ENCODE peak calls at places on chromosomes 1 and 21, in nine cellular contexts. One of them, this sample, is unnamed.

GRCh38 chr1:175034775-175035174 is 11.6 kb upstream of the MRPS14 start:
- DNase-seq in endothelial cell of umbilical vein: no peak
- DNase-seq in PC-3: peak
- DNase-seq in H1: no peak
- DNase-seq in fibroblast of lung: no peak
- DNase-seq in hepatocyte: no peak
- DNase-seq in HepG2: no peak
- DNase-seq in GM23338: no peak
- DNase-seq in PC-9: peak
- DNase-seq in this sample: no peak

GRCh38 chr1:30816211-30817082 is 58.9 kb upstream of the LAPTM5 start:
- DNase-seq in endothelial cell of umbilical vein: no peak
- DNase-seq in PC-3: peak
- DNase-seq in H1: no peak
- DNase-seq in fibroblast of lung: peak
- DNase-seq in hepatocyte: peak
- DNase-seq in HepG2: no peak
- DNase-seq in GM23338: peak
- DNase-seq in PC-9: peak
- DNase-seq in this sample: peak

GRCh38 chr1:20059847-20060246 is 10.1 kb upstream of the PLA2G5 start:
- DNase-seq in endothelial cell of umbilical vein: no peak
- DNase-seq in PC-3: no peak
- DNase-seq in H1: no peak
- DNase-seq in fibroblast of lung: no peak
- DNase-seq in hepatocyte: no peak
- DNase-seq in HepG2: no peak
- DNase-seq in GM23338: no peak
- DNase-seq in PC-9: no peak
- DNase-seq in this sample: no peak

GRCh38 chr1:15068152-15068551 is 85.4 kb upstream of the TMEM51 start:
- DNase-seq in endothelial cell of umbilical vein: no peak
- DNase-seq in PC-3: no peak
- DNase-seq in H1: no peak
- DNase-seq in fibroblast of lung: no peak
- DNase-seq in hepatocyte: no peak
- DNase-seq in HepG2: no peak
- DNase-seq in GM23338: no peak
- DNase-seq in PC-9: no peak
- DNase-seq in this sample: no peak

GRCh38 chr1:94304553-94304952 is 67.2 kb upstream of the ARHGAP29 start:
- DNase-seq in endothelial cell of umbilical vein: peak
- DNase-seq in PC-3: peak
- DNase-seq in H1: no peak
- DNase-seq in fibroblast of lung: peak
- DNase-seq in hepatocyte: no peak
- DNase-seq in HepG2: no peak
- DNase-seq in GM23338: no peak
- DNase-seq in PC-9: no peak
- DNase-seq in this sample: peak

GRCh38 chr1:186559601-186560116 is 98.7 kb upstream of the PDC start:
- DNase-seq in endothelial cell of umbilical vein: no peak
- DNase-seq in PC-3: peak
- DNase-seq in H1: no peak
- DNase-seq in fibroblast of lung: peak
- DNase-seq in hepatocyte: no peak
- DNase-seq in HepG2: no peak
- DNase-seq in GM23338: no peak
- DNase-seq in PC-9: no peak
- DNase-seq in this sample: peak

GRCh38 chr1:236176337-236177336 is 34.3 kb downstream of the GPR137B start:
- DNase-seq in endothelial cell of umbilical vein: no peak
- DNase-seq in PC-3: no peak
- DNase-seq in H1: no peak
- DNase-seq in fibroblast of lung: peak
- DNase-seq in hepatocyte: no peak
- DNase-seq in HepG2: no peak
- DNase-seq in GM23338: no peak
- DNase-seq in PC-9: no peak
- DNase-seq in this sample: peak

GRCh38 chr1:108064255-108064654 is 99.3 kb upstream of the VAV3 start:
- DNase-seq in endothelial cell of umbilical vein: no peak
- DNase-seq in PC-3: no peak
- DNase-seq in H1: no peak
- DNase-seq in fibroblast of lung: no peak
- DNase-seq in hepatocyte: no peak
- DNase-seq in HepG2: no peak
- DNase-seq in GM23338: no peak
- DNase-seq in PC-9: no peak
- DNase-seq in this sample: no peak

GRCh38 chr1:221169447-221169889 is 290.2 kb downstream of the HLX start:
- DNase-seq in endothelial cell of umbilical vein: peak
- DNase-seq in PC-3: no peak
- DNase-seq in H1: peak
- DNase-seq in fibroblast of lung: peak
- DNase-seq in hepatocyte: no peak
- DNase-seq in HepG2: no peak
- DNase-seq in GM23338: peak
- DNase-seq in PC-9: no peak
- DNase-seq in this sample: peak

GRCh38 chr1:8663915-8664331 is 153.5 kb downstream of the RERE start:
- DNase-seq in endothelial cell of umbilical vein: no peak
- DNase-seq in PC-3: no peak
- DNase-seq in H1: no peak
- DNase-seq in fibroblast of lung: no peak
- DNase-seq in hepatocyte: no peak
- DNase-seq in HepG2: peak
- DNase-seq in GM23338: no peak
- DNase-seq in PC-9: no peak
- DNase-seq in this sample: peak

GRCh38 chr21:34919406-34919805 is 129.7 kb downstream of the RUNX1 start:
- DNase-seq in endothelial cell of umbilical vein: no peak
- DNase-seq in PC-3: no peak
- DNase-seq in H1: no peak
- DNase-seq in fibroblast of lung: no peak
- DNase-seq in hepatocyte: no peak
- DNase-seq in HepG2: no peak
- DNase-seq in GM23338: no peak
- DNase-seq in PC-9: no peak
- DNase-seq in this sample: no peak
- H3K4me2 ChIP-seq in endothelial cell of umbilical vein: no peak
- H3K4me2 ChIP-seq in PC-3: no peak
- H3K4me2 ChIP-seq in H1: no peak
- H3K4me2 ChIP-seq in fibroblast of lung: no peak
- H3K4me2 ChIP-seq in hepatocyte: no peak
- H3K4me2 ChIP-seq in HepG2: no peak
- H3K4me2 ChIP-seq in GM23338: no peak
- H3K4me2 ChIP-seq in PC-9: no peak
- H3K4me2 ChIP-seq in this sample: no peak

GRCh38 chr21:33881689-33882440 is 33.7 kb downstream of the ATP5PO start:
- DNase-seq in endothelial cell of umbilical vein: peak
- DNase-seq in PC-3: no peak
- DNase-seq in H1: no peak
- DNase-seq in fibroblast of lung: no peak
- DNase-seq in hepatocyte: no peak
- DNase-seq in HepG2: no peak
- DNase-seq in GM23338: no peak
- DNase-seq in PC-9: no peak
- DNase-seq in this sample: no peak

GRCh38 chr21:33880626-33881025 is 35.0 kb downstream of the ATP5PO start:
- DNase-seq in endothelial cell of umbilical vein: no peak
- DNase-seq in PC-3: no peak
- DNase-seq in H1: no peak
- DNase-seq in fibroblast of lung: no peak
- DNase-seq in hepatocyte: no peak
- DNase-seq in HepG2: no peak
- DNase-seq in GM23338: no peak
- DNase-seq in PC-9: no peak
- DNase-seq in this sample: no peak

GRCh38 chr21:33886316-33886715 is 29.3 kb downstream of the ATP5PO start:
- DNase-seq in endothelial cell of umbilical vein: no peak
- DNase-seq in PC-3: no peak
- DNase-seq in H1: no peak
- DNase-seq in fibroblast of lung: no peak
- DNase-seq in hepatocyte: no peak
- DNase-seq in HepG2: no peak
- DNase-seq in GM23338: no peak
- DNase-seq in PC-9: no peak
- DNase-seq in this sample: no peak

GRCh38 chr21:33885158-33885514 is 30.5 kb downstream of the ATP5PO start:
- DNase-seq in endothelial cell of umbilical vein: no peak
- DNase-seq in PC-3: no peak
- DNase-seq in H1: no peak
- DNase-seq in fibroblast of lung: no peak
- DNase-seq in hepatocyte: no peak
- DNase-seq in HepG2: no peak
- DNase-seq in GM23338: no peak
- DNase-seq in PC-9: no peak
- DNase-seq in this sample: no peak

GRCh38 chr21:33884361-33885157 is 31.0 kb downstream of the ATP5PO start:
- DNase-seq in endothelial cell of umbilical vein: no peak
- DNase-seq in PC-3: no peak
- DNase-seq in H1: no peak
- DNase-seq in fibroblast of lung: peak
- DNase-seq in hepatocyte: no peak
- DNase-seq in HepG2: no peak
- DNase-seq in GM23338: no peak
- DNase-seq in PC-9: no peak
- DNase-seq in this sample: peak
- TF ChIP-seq EZH2 in endothelial cell of umbilical vein: no peak
- TF ChIP-seq EZH2 in PC-3: no peak
- TF ChIP-seq EZH2 in H1: no peak
- TF ChIP-seq EZH2 in fibroblast of lung: no peak
- TF ChIP-seq EZH2 in hepatocyte: no peak
- TF ChIP-seq EZH2 in HepG2: no peak
- TF ChIP-seq EZH2 in GM23338: no peak
- TF ChIP-seq EZH2 in PC-9: no peak
- TF ChIP-seq EZH2 in this sample: no peak

GRCh38 chr1:100353988-100354387 is 1.7 kb downstream of the CDC14A start:
- DNase-seq in endothelial cell of umbilical vein: peak
- DNase-seq in PC-3: peak
- DNase-seq in H1: no peak
- DNase-seq in fibroblast of lung: peak
- DNase-seq in hepatocyte: peak
- DNase-seq in HepG2: peak
- DNase-seq in GM23338: peak
- DNase-seq in PC-9: peak
- DNase-seq in this sample: peak
- H3K4me3 ChIP-seq in endothelial cell of umbilical vein: peak
- H3K4me3 ChIP-seq in PC-3: peak
- H3K4me3 ChIP-seq in H1: no peak
- H3K4me3 ChIP-seq in fibroblast of lung: no peak
- H3K4me3 ChIP-seq in hepatocyte: peak
- H3K4me3 ChIP-seq in HepG2: peak
- H3K4me3 ChIP-seq in GM23338: peak
- H3K4me3 ChIP-seq in PC-9: peak
- H3K4me3 ChIP-seq in this sample: peak

DNA sequence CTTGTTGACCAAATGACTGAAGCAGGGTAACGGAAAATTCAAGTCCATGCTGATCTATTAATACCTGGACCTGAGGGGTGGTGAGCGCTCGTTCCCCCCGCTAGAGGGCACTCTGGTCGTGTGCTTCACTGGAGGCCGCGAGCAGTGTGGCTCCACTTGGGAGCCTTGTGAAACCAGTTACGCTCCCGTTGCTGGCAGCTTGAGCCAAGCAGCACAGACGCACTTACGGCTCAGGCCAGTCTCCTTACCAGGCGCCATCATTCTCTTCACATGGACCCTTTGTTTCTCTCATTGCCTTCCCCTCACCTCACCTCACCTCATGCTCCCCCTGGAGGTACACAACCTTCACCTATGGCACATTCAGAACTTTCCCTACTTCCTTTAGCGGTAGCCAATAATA is 49.7 kb upstream of the TSPAN2 start:
- DNase-seq in endothelial cell of umbilical vein: peak
- DNase-seq in PC-3: peak
- DNase-seq in H1: peak
- DNase-seq in fibroblast of lung: peak
- DNase-seq in hepatocyte: peak
- DNase-seq in HepG2: peak
- DNase-seq in GM23338: peak
- DNase-seq in PC-9: peak
- DNase-seq in this sample: peak
- H3K4me2 ChIP-seq in endothelial cell of umbilical vein: no peak
- H3K4me2 ChIP-seq in PC-3: peak
- H3K4me2 ChIP-seq in H1: no peak
- H3K4me2 ChIP-seq in fibroblast of lung: no peak
- H3K4me2 ChIP-seq in hepatocyte: no peak
- H3K4me2 ChIP-seq in HepG2: peak
- H3K4me2 ChIP-seq in GM23338: no peak
- H3K4me2 ChIP-seq in PC-9: peak
- H3K4me2 ChIP-seq in this sample: no peak

DNA sequence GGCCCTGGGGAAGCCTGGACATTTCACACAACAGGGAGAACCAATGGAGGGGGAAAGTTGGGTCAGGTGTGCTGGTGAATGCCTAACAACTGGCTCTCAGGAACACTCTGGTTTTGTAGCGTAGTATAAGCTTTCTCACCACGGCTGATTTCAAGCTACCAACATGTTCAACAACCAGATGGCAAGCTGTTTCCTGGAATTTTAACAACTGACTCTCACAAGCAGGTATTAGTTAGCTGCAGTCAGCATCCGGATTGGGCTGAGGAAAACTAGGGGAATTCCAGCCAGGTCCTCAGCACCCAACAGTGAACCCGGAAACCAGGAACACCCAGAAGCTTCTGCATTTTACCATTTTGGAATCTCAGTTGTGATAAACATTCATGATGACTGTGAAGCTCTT is 162.3 kb upstream of the CAMK1G start:
- DNase-seq in endothelial cell of umbilical vein: no peak
- DNase-seq in PC-3: no peak
- DNase-seq in H1: no peak
- DNase-seq in fibroblast of lung: no peak
- DNase-seq in hepatocyte: no peak
- DNase-seq in HepG2: no peak
- DNase-seq in GM23338: no peak
- DNase-seq in PC-9: peak
- DNase-seq in this sample: no peak
- TF ChIP-seq EZH2 in endothelial cell of umbilical vein: no peak
- TF ChIP-seq EZH2 in PC-3: no peak
- TF ChIP-seq EZH2 in H1: no peak
- TF ChIP-seq EZH2 in fibroblast of lung: no peak
- TF ChIP-seq EZH2 in hepatocyte: no peak
- TF ChIP-seq EZH2 in HepG2: no peak
- TF ChIP-seq EZH2 in GM23338: no peak
- TF ChIP-seq EZH2 in PC-9: no peak
- TF ChIP-seq EZH2 in this sample: no peak

This sample was measured in GM23248.